ENCODE peak calls at places on chromosomes 4 and X, in seven cellular contexts. One of them, this sample, is unnamed.
A peak's percentile ranks its signal among the peaks of the same experiment; 100 is the strongest.

GRCh38 chr4:7331682-7332000 is 103.1 kb downstream of the PSAPL1 start:
- DNase-seq in myocyte: no peak
- DNase-seq in erythroblast: no peak
- DNase-seq in iris pigment epithelial cell: no peak
- DNase-seq in T1000: no peak
- DNase-seq in globus pallidus: no peak
- DNase-seq in NCI-H1436 treated with DMSO at 0.1 percent for 48 hours: no peak
- DNase-seq in this sample: no peak

GRCh38 chrX:112896051-112896450 is 55.4 kb upstream of the AMOT start:
- DNase-seq in globus pallidus: no peak
- DNase-seq in T1000: no peak
- DNase-seq in myocyte: no peak
- DNase-seq in iris pigment epithelial cell: no peak
- DNase-seq in NCI-H1436 treated with DMSO at 0.1 percent for 48 hours: no peak
- DNase-seq in erythroblast: no peak
- DNase-seq in this sample: no peak

GRCh38 chr4:152106781-152107321 is 346.0 kb upstream of the GATB start:
- DNase-seq in NCI-H1436 treated with DMSO at 0.1 percent for 48 hours: no peak
- DNase-seq in myocyte: peak; percentile 83
- DNase-seq in T1000: no peak
- DNase-seq in iris pigment epithelial cell: no peak
- DNase-seq in globus pallidus: no peak
- DNase-seq in erythroblast: no peak
- DNase-seq in this sample: no peak

GRCh38 chrX:125507119-125507518 is 187.4 kb downstream of the TEX13C start:
- DNase-seq in iris pigment epithelial cell: peak; percentile 81
- DNase-seq in globus pallidus: no peak
- DNase-seq in myocyte: no peak
- DNase-seq in T1000: no peak
- DNase-seq in NCI-H1436 treated with DMSO at 0.1 percent for 48 hours: no peak
- DNase-seq in erythroblast: no peak
- DNase-seq in this sample: no peak

GRCh38 chr4:7542781-7543180 is 108.1 kb upstream of the PSAPL1 start:
- DNase-seq in erythroblast: no peak
- DNase-seq in iris pigment epithelial cell: no peak
- DNase-seq in T1000: no peak
- DNase-seq in myocyte: no peak
- DNase-seq in globus pallidus: no peak
- DNase-seq in NCI-H1436 treated with DMSO at 0.1 percent for 48 hours: no peak
- DNase-seq in this sample: no peak

GRCh38 chrX:128634754-128635153 is 582.6 kb upstream of the ACTRT1 start:
- DNase-seq in NCI-H1436 treated with DMSO at 0.1 percent for 48 hours: no peak
- DNase-seq in myocyte: no peak
- DNase-seq in erythroblast: no peak
- DNase-seq in iris pigment epithelial cell: no peak
- DNase-seq in globus pallidus: no peak
- DNase-seq in T1000: no peak
- DNase-seq in this sample: peak; percentile 2

GRCh38 chrX:123675154-123675553 is 57.7 kb downstream of the THOC2 start:
- DNase-seq in iris pigment epithelial cell: no peak
- DNase-seq in myocyte: no peak
- DNase-seq in globus pallidus: no peak
- DNase-seq in NCI-H1436 treated with DMSO at 0.1 percent for 48 hours: no peak
- DNase-seq in erythroblast: no peak
- DNase-seq in T1000: no peak
- DNase-seq in this sample: no peak

GRCh38 chrX:129006491-129006890 is 516.8 kb downstream of the SMARCA1 start:
- DNase-seq in T1000: no peak
- DNase-seq in myocyte: no peak
- DNase-seq in NCI-H1436 treated with DMSO at 0.1 percent for 48 hours: no peak
- DNase-seq in globus pallidus: no peak
- DNase-seq in erythroblast: no peak
- DNase-seq in iris pigment epithelial cell: no peak
- DNase-seq in this sample: no peak

GRCh38 chr4:87011340-87012034 is 76.7 kb downstream of the AFF1 start:
- DNase-seq in iris pigment epithelial cell: peak; percentile 97
- DNase-seq in erythroblast: peak; percentile 75
- DNase-seq in myocyte: peak; percentile 77
- DNase-seq in T1000: no peak
- DNase-seq in globus pallidus: no peak
- DNase-seq in NCI-H1436 treated with DMSO at 0.1 percent for 48 hours: no peak
- DNase-seq in this sample: no peak

GRCh38 chrX:10010686-10011085 is 43.5 kb downstream of the CLDN34 start:
- DNase-seq in erythroblast: no peak
- DNase-seq in iris pigment epithelial cell: peak; percentile 85
- DNase-seq in T1000: no peak
- DNase-seq in myocyte: no peak
- DNase-seq in NCI-H1436 treated with DMSO at 0.1 percent for 48 hours: no peak
- DNase-seq in globus pallidus: no peak
- DNase-seq in this sample: no peak

GRCh38 chrX:123424546-123424945 is 240.5 kb downstream of the GRIA3 start:
- DNase-seq in T1000: no peak
- DNase-seq in myocyte: peak; percentile 53
- DNase-seq in globus pallidus: no peak
- DNase-seq in iris pigment epithelial cell: peak; percentile 40
- DNase-seq in NCI-H1436 treated with DMSO at 0.1 percent for 48 hours: no peak
- DNase-seq in erythroblast: no peak
- DNase-seq in this sample: no peak

GRCh38 chr4:152605641-152606304 is 69.9 kb upstream of the FBXW7 start:
- DNase-seq in T1000: peak; percentile 10
- DNase-seq in globus pallidus: no peak
- DNase-seq in myocyte: peak; percentile 86
- DNase-seq in erythroblast: no peak
- DNase-seq in NCI-H1436 treated with DMSO at 0.1 percent for 48 hours: no peak
- DNase-seq in iris pigment epithelial cell: peak; percentile 15
- DNase-seq in this sample: peak; percentile 17

GRCh38 chr4:65698631-65699030 is 28.3 kb upstream of the EPHA5 start:
- DNase-seq in erythroblast: no peak
- DNase-seq in iris pigment epithelial cell: no peak
- DNase-seq in T1000: no peak
- DNase-seq in globus pallidus: no peak
- DNase-seq in NCI-H1436 treated with DMSO at 0.1 percent for 48 hours: no peak
- DNase-seq in myocyte: no peak
- DNase-seq in this sample: no peak

GRCh38 chrX:148878371-148878770 is 378.0 kb downstream of the AFF2 start:
- DNase-seq in globus pallidus: no peak
- DNase-seq in iris pigment epithelial cell: peak; percentile 21
- DNase-seq in T1000: no peak
- DNase-seq in erythroblast: no peak
- DNase-seq in NCI-H1436 treated with DMSO at 0.1 percent for 48 hours: no peak
- DNase-seq in myocyte: no peak
- DNase-seq in this sample: no peak

GRCh38 chr4:112938461-112939058 is 110.9 kb upstream of the ANK2 start:
- DNase-seq in erythroblast: peak; percentile 1
- DNase-seq in NCI-H1436 treated with DMSO at 0.1 percent for 48 hours: no peak
- DNase-seq in iris pigment epithelial cell: peak; percentile 49
- DNase-seq in myocyte: peak; percentile 71
- DNase-seq in globus pallidus: peak; percentile 78
- DNase-seq in T1000: no peak
- DNase-seq in this sample: peak; percentile 90

GRCh38 chr4:4866833-4867744 is 7.6 kb downstream of the MSX1 start:
- DNase-seq in T1000: no peak
- DNase-seq in NCI-H1436 treated with DMSO at 0.1 percent for 48 hours: no peak
- DNase-seq in myocyte: no peak
- DNase-seq in globus pallidus: no peak
- DNase-seq in iris pigment epithelial cell: no peak
- DNase-seq in erythroblast: no peak
- DNase-seq in this sample: no peak

GRCh38 chr4:77007358-77008230 is 58.0 kb downstream of the SEPTIN11 start:
- DNase-seq in globus pallidus: no peak
- DNase-seq in myocyte: peak; percentile 63
- DNase-seq in iris pigment epithelial cell: peak; percentile 95
- DNase-seq in erythroblast: no peak
- DNase-seq in T1000: no peak
- DNase-seq in NCI-H1436 treated with DMSO at 0.1 percent for 48 hours: no peak
- DNase-seq in this sample: no peak

GRCh38 chr4:131085009-131085408 is 1989.1 kb downstream of the C4orf33 start:
- DNase-seq in NCI-H1436 treated with DMSO at 0.1 percent for 48 hours: no peak
- DNase-seq in T1000: no peak
- DNase-seq in globus pallidus: no peak
- DNase-seq in erythroblast: no peak
- DNase-seq in myocyte: no peak
- DNase-seq in iris pigment epithelial cell: no peak
- DNase-seq in this sample: no peak

GRCh38 chrX:151698485-151698884 is 3.2 kb downstream of the PRRG3 start:
- DNase-seq in NCI-H1436 treated with DMSO at 0.1 percent for 48 hours: no peak
- DNase-seq in globus pallidus: no peak
- DNase-seq in T1000: no peak
- DNase-seq in myocyte: no peak
- DNase-seq in iris pigment epithelial cell: no peak
- DNase-seq in erythroblast: no peak
- DNase-seq in this sample: no peak

GRCh38 chr4:113539408-113539807 is 222.1 kb downstream of the CAMK2D start:
- DNase-seq in globus pallidus: no peak
- DNase-seq in NCI-H1436 treated with DMSO at 0.1 percent for 48 hours: no peak
- DNase-seq in erythroblast: no peak
- DNase-seq in T1000: peak; percentile 2
- DNase-seq in myocyte: no peak
- DNase-seq in iris pigment epithelial cell: peak; percentile 82
- DNase-seq in this sample: no peak

GRCh38 chr4:2831611-2832308 is 11.9 kb upstream of the ADD1 start:
- DNase-seq in iris pigment epithelial cell: no peak
- DNase-seq in erythroblast: no peak
- DNase-seq in globus pallidus: no peak
- DNase-seq in NCI-H1436 treated with DMSO at 0.1 percent for 48 hours: no peak
- DNase-seq in T1000: no peak
- DNase-seq in myocyte: no peak
- DNase-seq in this sample: no peak

GRCh38 chrX:54695816-54696487 is 102.1 kb downstream of the ITIH6 start:
- DNase-seq in NCI-H1436 treated with DMSO at 0.1 percent for 48 hours: no peak
- DNase-seq in T1000: no peak
- DNase-seq in erythroblast: no peak
- DNase-seq in globus pallidus: no peak
- DNase-seq in iris pigment epithelial cell: no peak
- DNase-seq in myocyte: no peak
- DNase-seq in this sample: no peak

GRCh38 chr4:156884183-156884582 is 87.4 kb downstream of the PDGFC start:
- DNase-seq in NCI-H1436 treated with DMSO at 0.1 percent for 48 hours: no peak
- DNase-seq in globus pallidus: no peak
- DNase-seq in iris pigment epithelial cell: no peak
- DNase-seq in myocyte: no peak
- DNase-seq in erythroblast: no peak
- DNase-seq in T1000: no peak
- DNase-seq in this sample: no peak

GRCh38 chr4:77308843-77309242 is 151.8 kb downstream of the CCNG2 start:
- DNase-seq in globus pallidus: peak; percentile 13
- DNase-seq in NCI-H1436 treated with DMSO at 0.1 percent for 48 hours: no peak
- DNase-seq in erythroblast: peak; percentile 16
- DNase-seq in T1000: no peak
- DNase-seq in iris pigment epithelial cell: peak; percentile 28
- DNase-seq in myocyte: peak; percentile 57
- DNase-seq in this sample: peak; percentile 26

This sample was measured in pons.